ENCODE peak calls at places on chromosomes 7 and 10, in four cellular contexts. One of them, this sample, is unnamed.

GRCh38 chr7:111051832-111052231 is 39.1 kb upstream of the LRRN3 start:
- DNase-seq in tibial artery: no peak
- DNase-seq in cardiac fibroblast: no peak
- DNase-seq in endodermal cell: no peak
- DNase-seq in this sample: no peak

GRCh38 chr10:1939016-1939415 is 201.7 kb upstream of the ADARB2 start:
- DNase-seq in tibial artery: no peak
- DNase-seq in cardiac fibroblast: no peak
- DNase-seq in endodermal cell: no peak
- DNase-seq in this sample: no peak

GRCh38 chr10:88065384-88066049 is 202.1 kb downstream of the PTEN start:
- DNase-seq in tibial artery: no peak
- DNase-seq in cardiac fibroblast: no peak
- DNase-seq in endodermal cell: no peak
- DNase-seq in this sample: no peak

GRCh38 chr10:102064868-102065560 is at the start of gene HPS6:
- DNase-seq in tibial artery: peak; percentile 87
- DNase-seq in cardiac fibroblast: peak; percentile 94
- DNase-seq in endodermal cell: peak; percentile 87
- DNase-seq in this sample: peak; percentile 99

GRCh38 chr10:58565256-58565655 is 52.6 kb downstream of the BICC1 start:
- DNase-seq in tibial artery: no peak
- DNase-seq in cardiac fibroblast: no peak
- DNase-seq in endodermal cell: no peak
- DNase-seq in this sample: no peak

GRCh38 chr7:157474685-157475084 is 137.9 kb downstream of the DNAJB6 start:
- DNase-seq in tibial artery: peak; percentile 16
- DNase-seq in cardiac fibroblast: no peak
- DNase-seq in endodermal cell: peak; percentile 90
- DNase-seq in this sample: no peak

GRCh38 chr10:31759124-31759798 is 169.4 kb downstream of the ARHGAP12 start:
- DNase-seq in tibial artery: peak; percentile 81
- DNase-seq in cardiac fibroblast: peak; percentile 47
- DNase-seq in endodermal cell: peak; percentile 90
- DNase-seq in this sample: peak; percentile 66

GRCh38 chr10:43857206-43857952 is 208.7 kb upstream of the ZNF32 start:
- DNase-seq in tibial artery: no peak
- DNase-seq in cardiac fibroblast: peak; percentile 90
- DNase-seq in endodermal cell: no peak
- DNase-seq in this sample: no peak

GRCh38 chr7:156160811-156161210 is 348.5 kb upstream of the SHH start:
- DNase-seq in tibial artery: no peak
- DNase-seq in cardiac fibroblast: no peak
- DNase-seq in endodermal cell: peak; percentile 89
- DNase-seq in this sample: no peak

GRCh38 chr7:100071018-100071723 is 10.4 kb downstream of the ZNF3 start:
- DNase-seq in tibial artery: no peak
- DNase-seq in cardiac fibroblast: no peak
- DNase-seq in endodermal cell: peak; percentile 39
- DNase-seq in this sample: no peak
- TF ChIP-seq CTCF in tibial artery: no peak
- TF ChIP-seq CTCF in cardiac fibroblast: no peak
- TF ChIP-seq CTCF in endodermal cell: no peak
- TF ChIP-seq CTCF in this sample: no peak

GRCh38 chr7:45217358-45217757 is 59.8 kb downstream of the RAMP3 start:
- DNase-seq in tibial artery: no peak
- DNase-seq in cardiac fibroblast: no peak
- DNase-seq in endodermal cell: peak; percentile 81
- DNase-seq in this sample: no peak
- TF ChIP-seq CTCF in tibial artery: no peak
- TF ChIP-seq CTCF in cardiac fibroblast: peak; percentile 49
- TF ChIP-seq CTCF in endodermal cell: peak; percentile 79
- TF ChIP-seq CTCF in this sample: no peak

DNA sequence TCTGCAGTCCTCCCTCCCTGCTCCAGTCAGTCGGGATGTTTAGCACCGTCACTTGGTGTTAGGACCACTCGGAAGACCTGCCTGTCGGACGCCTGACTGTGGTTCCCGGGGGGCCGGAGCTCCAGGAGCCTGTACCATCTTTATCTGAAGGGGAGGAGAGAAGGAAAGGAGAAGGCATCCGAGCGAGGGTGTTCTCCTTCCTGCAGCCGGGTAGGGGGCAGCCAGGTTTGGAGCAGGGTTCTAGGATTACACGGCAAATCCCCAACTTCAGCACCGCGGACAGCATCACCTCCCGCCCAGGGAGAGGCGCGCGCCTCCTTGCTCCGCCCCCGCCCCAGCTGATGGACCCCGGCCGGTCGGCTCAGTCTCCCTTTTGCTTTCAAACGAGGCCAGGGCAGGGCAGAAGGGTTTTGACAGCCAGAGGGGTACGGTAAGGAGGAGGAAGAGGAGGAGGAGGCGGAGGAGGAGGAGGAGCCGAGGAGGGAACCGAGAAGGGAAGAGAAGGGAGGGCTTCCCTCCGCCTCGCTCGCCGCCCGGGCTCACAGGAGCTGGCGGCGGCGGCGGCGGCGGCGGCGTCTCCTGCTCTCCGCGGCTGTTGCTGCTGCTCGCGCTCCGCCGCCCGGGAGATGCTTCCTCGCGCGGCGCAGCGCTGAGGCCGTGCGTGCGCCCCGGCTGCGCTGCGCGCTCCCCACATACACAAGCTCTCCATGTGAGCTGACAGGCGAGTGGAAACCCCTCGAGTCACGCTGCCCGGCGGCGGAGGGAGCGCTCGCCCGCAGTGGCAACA is 743 bp upstream of the CNTNAP2 start:
- DNase-seq in tibial artery: no peak
- DNase-seq in cardiac fibroblast: peak; percentile 63
- DNase-seq in endodermal cell: peak; percentile 98
- DNase-seq in this sample: peak; percentile 47
- TF ChIP-seq CTCF in tibial artery: no peak
- TF ChIP-seq CTCF in cardiac fibroblast: no peak
- TF ChIP-seq CTCF in endodermal cell: peak; percentile 53
- TF ChIP-seq CTCF in this sample: no peak

GRCh38 chr7:26700893-26701292 is 163.5 kb downstream of the SKAP2 start:
- DNase-seq in tibial artery: no peak
- DNase-seq in cardiac fibroblast: no peak
- DNase-seq in endodermal cell: no peak
- DNase-seq in this sample: no peak
- TF ChIP-seq CTCF in tibial artery: no peak
- TF ChIP-seq CTCF in cardiac fibroblast: no peak
- TF ChIP-seq CTCF in endodermal cell: no peak
- TF ChIP-seq CTCF in this sample: no peak

GRCh38 chr7:66837007-66837406 is 84.0 kb upstream of the TMEM248 start:
- DNase-seq in tibial artery: no peak
- DNase-seq in cardiac fibroblast: peak; percentile 12
- DNase-seq in endodermal cell: peak; percentile 88
- DNase-seq in this sample: no peak
- TF ChIP-seq CTCF in tibial artery: no peak
- TF ChIP-seq CTCF in cardiac fibroblast: peak; percentile 48
- TF ChIP-seq CTCF in endodermal cell: peak; percentile 92
- TF ChIP-seq CTCF in this sample: no peak

GRCh38 chr7:107154826-107155225 is 14.0 kb upstream of the HBP1 start:
- DNase-seq in tibial artery: no peak
- DNase-seq in cardiac fibroblast: no peak
- DNase-seq in endodermal cell: no peak
- DNase-seq in this sample: no peak

GRCh38 chr7:107150375-107151073 is 18.3 kb upstream of the HBP1 start:
- DNase-seq in tibial artery: peak; percentile 86
- DNase-seq in cardiac fibroblast: peak; percentile 85
- DNase-seq in endodermal cell: peak; percentile 85
- DNase-seq in this sample: peak; percentile 18

GRCh38 chr7:107149863-107150262 is 18.9 kb upstream of the HBP1 start:
- DNase-seq in tibial artery: no peak
- DNase-seq in cardiac fibroblast: no peak
- DNase-seq in endodermal cell: no peak
- DNase-seq in this sample: no peak

GRCh38 chr7:107151538-107151937 is 17.3 kb upstream of the HBP1 start:
- DNase-seq in tibial artery: no peak
- DNase-seq in cardiac fibroblast: no peak
- DNase-seq in endodermal cell: no peak
- DNase-seq in this sample: no peak

GRCh38 chr7:107152011-107152410 is 16.8 kb upstream of the HBP1 start:
- DNase-seq in tibial artery: no peak
- DNase-seq in cardiac fibroblast: peak; percentile 41
- DNase-seq in endodermal cell: no peak
- DNase-seq in this sample: no peak
- TF ChIP-seq CTCF in tibial artery: no peak
- TF ChIP-seq CTCF in cardiac fibroblast: no peak
- TF ChIP-seq CTCF in endodermal cell: no peak
- TF ChIP-seq CTCF in this sample: no peak

DNA sequence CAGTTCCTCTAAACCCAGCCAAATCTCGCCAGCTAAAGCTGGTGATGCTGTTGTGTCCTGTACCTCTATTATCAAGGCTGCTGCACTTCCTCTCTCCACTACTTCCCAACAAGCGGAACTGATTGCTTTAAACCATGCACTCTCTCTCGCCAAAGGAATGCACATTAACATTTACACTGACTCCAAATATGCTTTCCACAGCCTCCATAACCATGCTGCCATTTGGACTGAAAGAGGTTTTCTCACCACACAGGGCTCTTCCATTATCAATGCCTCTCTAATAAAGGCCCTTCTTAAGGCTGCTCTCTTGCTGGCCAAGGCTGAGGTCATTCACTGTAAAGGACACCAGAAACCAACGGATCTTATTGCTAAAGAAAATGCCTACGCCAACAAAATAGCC is 11.4 kb upstream of the LRRC61 start:
- DNase-seq in tibial artery: no peak
- DNase-seq in cardiac fibroblast: no peak
- DNase-seq in endodermal cell: no peak
- DNase-seq in this sample: no peak
- TF ChIP-seq CTCF in tibial artery: no peak
- TF ChIP-seq CTCF in cardiac fibroblast: no peak
- TF ChIP-seq CTCF in endodermal cell: no peak
- TF ChIP-seq CTCF in this sample: no peak